ENCODE peak calls at places on chromosomes 13 and 19, in eight cellular contexts. K is H1, C is K562, I is tibial nerve, D is HepG2, U is ovary, T is stomach, G is sigmoid colon. W is an unnamed sample. For H3K36me3, the result is how much of the 10 kb centered on the place peaks cover.

GRCh38 chr13:29801102-29801501 is 49.3 kb downstream of the UBL3 start:
- DNase-seq in U (no peak), T (no peak), K (no peak), I (no peak), C (no peak), G (no peak), D (no peak), W (no peak)

GRCh38 chr19:14432817-14433453 is at the start of gene PKN1:
- DNase-seq in U (peak), G (no peak), D (no peak), C (peak), I (no peak), T (peak), K (peak), W (peak)

GRCh38 chr13:42991892-42992584 is at the start of gene EPSTI1:
- DNase-seq in U (peak), D (no peak), I (peak), K (peak), T (peak), C (peak), G (peak), W (peak)

GRCh38 chr19:46660601-46661019 is 372 bp downstream of the DACT3 start:
- DNase-seq in G (no peak), C (peak), K (no peak), T (no peak), U (no peak), D (no peak), I (no peak), W (no peak)

GRCh38 chr19:6674868-6675305 is 4.9 kb upstream of the TNFSF14 start:
- DNase-seq in G (no peak), U (no peak), K (peak), D (no peak), I (peak), T (peak), C (peak), W (peak)

GRCh38 chr13:42883771-42884170 is 102.4 kb downstream of the FAM216B start:
- DNase-seq in U (no peak), G (no peak), T (no peak), D (no peak), K (peak), C (no peak), I (no peak), W (peak)

GRCh38 chr13:37690361-37690760 is 91.8 kb upstream of the POSTN start:
- DNase-seq in C (no peak), G (no peak), U (no peak), K (no peak), D (no peak), I (no peak), T (no peak), W (no peak)

GRCh38 chr19:8335343-8336071 is 7.6 kb downstream of the KANK3 start:
- DNase-seq in I (no peak), C (peak), G (no peak), T (no peak), U (no peak), D (no peak), K (peak), W (peak)

GRCh38 chr13:105202384-105202783 is 1333.1 kb downstream of the EFNB2 start:
- DNase-seq in K (no peak), C (no peak), I (no peak), U (no peak), T (no peak), G (no peak), D (no peak), W (no peak)

GRCh38 chr13:112001571-112001970 is 65.4 kb upstream of the SOX1 start:
- DNase-seq in T (no peak), U (no peak), C (no peak), I (no peak), G (no peak), K (no peak), D (no peak), W (no peak)

GRCh38 chr13:112887151-112887550 is 81.9 kb upstream of the MCF2L start:
- DNase-seq in I (no peak), K (no peak), G (no peak), T (no peak), D (no peak), U (no peak), C (no peak), W (no peak)

GRCh38 chr13:96573563-96573962 is 420.7 kb downstream of the OXGR1 start:
- DNase-seq in K (no peak), I (no peak), D (no peak), C (no peak), T (no peak), G (no peak), U (no peak), W (no peak)

GRCh38 chr19:53558404-53558803 is 20.5 kb downstream of the ZNF331 start:
- DNase-seq in T (no peak), K (no peak), C (no peak), I (no peak), G (no peak), U (no peak), D (no peak), W (no peak)

GRCh38 chr19:6739884-6740588 is 556 bp downstream of the TRIP10 start:
- DNase-seq in G (no peak), U (no peak), K (peak), I (no peak), C (peak), D (no peak), T (peak), W (peak)

GRCh38 chr13:90717451-90717936 is 630.0 kb upstream of the MIR17HG start:
- DNase-seq in D (no peak), U (no peak), C (no peak), G (no peak), K (no peak), I (no peak), T (no peak), W (no peak)

GRCh38 chr19:48629599-48630288 is 7.4 kb downstream of the DBP start:
- DNase-seq in D (no peak), C (peak), G (peak), T (peak), U (peak), I (no peak), K (peak), W (peak)

GRCh38 chr13:95160112-95160906 is 140.9 kb downstream of the ABCC4 start:
- DNase-seq in C (no peak), K (no peak), U (no peak), T (no peak), D (peak), G (no peak), I (no peak), W (no peak)

GRCh38 chr19:4375620-4376228 is 24.6 kb downstream of the SH3GL1 start:
- DNase-seq in G (peak), T (no peak), K (no peak), C (peak), U (no peak), I (no peak), D (peak), W (peak)

GRCh38 chr13:111927181-111927540 is 139.8 kb upstream of the SOX1 start:
- DNase-seq in G (no peak), K (no peak), D (no peak), T (peak), U (peak), I (no peak), C (no peak), W (no peak)

GRCh38 chr13:94710881-94711560 is 1.3 kb downstream of the SOX21 start:
- DNase-seq in K (peak), D (no peak), U (no peak), G (no peak), I (no peak), C (peak), T (no peak), W (no peak)

GRCh38 chr19:58352760-58353671 is at the start of gene A1BG:
- DNase-seq in C (no peak), T (no peak), K (no peak), G (no peak), D (no peak), I (no peak), U (no peak), W (no peak)

GRCh38 chr19:33209844-33210230 is 15.7 kb downstream of the LRP3 start:
- DNase-seq in D (no peak), K (no peak), C (no peak), T (no peak), I (no peak), U (no peak), G (no peak), W (no peak)

GRCh38 chr19:48341006-48341405 is 15.7 kb downstream of the EMP3 start:
- DNase-seq in T (no peak), I (no peak), D (no peak), K (no peak), U (no peak), G (no peak), C (peak), W (no peak)

GRCh38 chr13:30091691-30092090 is 215.7 kb downstream of the KATNAL1 start:
- DNase-seq in C (no peak), G (no peak), D (no peak), T (no peak), I (no peak), U (no peak), K (no peak), W (no peak)

GRCh38 chr13:109251958-109252357 is 534.4 kb downstream of the IRS2 start:
- DNase-seq in K (no peak), T (no peak), D (no peak), C (no peak), U (no peak), I (no peak), G (no peak), W (no peak)

GRCh38 chr13:79637086-79637763 is 156.3 kb downstream of the NDFIP2 start:
- DNase-seq in I (no peak), T (peak), C (no peak), G (no peak), D (no peak), K (no peak), U (peak), W (no peak)

GRCh38 chr13:58160980-58161379 is 529.4 kb downstream of the PCDH17 start:
- DNase-seq in K (no peak), T (no peak), G (no peak), U (no peak), D (no peak), C (no peak), I (no peak), W (no peak)

GRCh38 chr13:28820099-28821051 is at the start of gene MTUS2:
- DNase-seq in D (no peak), C (peak), I (no peak), T (no peak), G (no peak), U (no peak), K (peak), W (no peak)

GRCh38 chr13:29589967-29590366 is 5.5 kb downstream of the SLC7A1 start:
- DNase-seq in K (no peak), T (no peak), D (no peak), I (no peak), G (no peak), C (no peak), U (no peak), W (no peak)

GRCh38 chr13:112210401-112210800 is 143.5 kb downstream of the SOX1 start:
- DNase-seq in U (no peak), C (no peak), T (no peak), D (no peak), G (no peak), I (no peak), K (no peak), W (no peak)

GRCh38 chr19:37964109-37964508 is 57.1 kb downstream of the SIPA1L3 start:
- DNase-seq in T (no peak), G (no peak), K (no peak), D (no peak), I (no peak), C (no peak), U (no peak), W (no peak)

GRCh38 chr13:114248011-114248410 is 13.3 kb downstream of the CDC16 start:
- DNase-seq in K (no peak), C (no peak), D (no peak), I (no peak), T (no peak), U (no peak), G (no peak), W (no peak)

GRCh38 chr13:51311957-51312520 is 27.5 kb upstream of the SERPINE3 start:
- DNase-seq in K (no peak), C (no peak), D (no peak), I (no peak), U (no peak), T (no peak), G (no peak), W (no peak)

GRCh38 chr19:16335226-16335625 is 10.6 kb downstream of the KLF2 start:
- DNase-seq in K (no peak), D (no peak), U (no peak), I (no peak), G (no peak), T (no peak), C (no peak), W (no peak)

GRCh38 chr19:5775668-5776309 is 8.8 kb downstream of the PRR22 start:
- DNase-seq in G (no peak), C (no peak), K (no peak), I (no peak), D (no peak), T (no peak), U (no peak), W (no peak)

GRCh38 chr19:33054623-33055022 is 10.1 kb downstream of the RHPN2 start:
- DNase-seq in G (no peak), I (no peak), U (no peak), C (no peak), T (peak), D (no peak), K (no peak), W (peak)

DNA sequence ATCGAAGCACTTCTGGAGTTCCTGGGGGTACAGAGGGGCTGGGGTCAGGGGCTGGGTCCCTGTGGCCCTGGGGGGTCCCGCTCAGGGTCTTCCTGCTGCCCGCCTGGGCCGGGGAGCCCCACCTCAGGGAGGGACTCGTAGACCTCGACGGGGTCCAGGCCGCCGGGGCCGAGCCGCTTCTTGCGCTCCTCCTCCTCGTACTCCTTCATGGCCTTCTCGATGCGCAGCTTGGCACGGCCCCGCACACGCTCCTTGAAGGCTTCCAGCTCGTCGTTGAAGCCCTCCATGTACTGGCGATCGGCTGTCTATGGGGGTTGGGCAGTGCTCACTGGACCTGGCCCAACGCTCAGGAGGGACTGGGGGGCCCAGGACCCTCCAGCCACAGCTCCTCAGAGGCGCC is 10.2 kb downstream of the CDC37 start:
- DNase-seq in U (no peak), T (no peak), I (no peak), K (no peak), G (no peak), D (no peak), C (no peak), W (no peak)
- H3K36me3 ChIP-seq in U (under half), T (half or more), I (under half), K (under half), G (under half), D (half or more), C (half or more), W (under half)

GRCh38 chr13:72696590-72696989 is 30.8 kb downstream of the MZT1 start:
- DNase-seq in G (no peak), U (no peak), K (no peak), I (no peak), D (no peak), C (no peak), T (no peak), W (no peak)
- TF ChIP-seq CTCF in G (no peak), U (no peak), K (no peak), I (no peak), D (no peak), C (no peak), T (no peak), W (no peak)

GRCh38 chr13:45036206-45036605 is 46.9 kb downstream of the GPALPP1 start:
- DNase-seq in I (no peak), T (no peak), D (no peak), K (no peak), G (no peak), U (no peak), C (no peak), W (no peak)
- TF ChIP-seq EP300 in I (no peak), T (no peak), D (no peak), K (no peak), G (no peak), U (no peak), C (no peak), W (no peak)

GRCh38 chr19:45057444-45057843 is 18.6 kb downstream of the CLASRP start:
- DNase-seq in I (no peak), U (no peak), C (no peak), D (no peak), G (no peak), K (no peak), T (no peak), W (no peak)
- H3K36me3 ChIP-seq in I (under half), U (under half), C (half or more), D (half or more), G (half or more), K (under half), T (half or more), W (under half)

GRCh38 chr19:39349326-39349725 is 7.1 kb downstream of the SAMD4B start:
- DNase-seq in D (no peak), U (no peak), G (no peak), T (no peak), C (no peak), K (no peak), I (no peak), W (no peak)

GRCh38 chr19:39352549-39353285 is 10.5 kb downstream of the SAMD4B start:
- DNase-seq in T (no peak), K (no peak), G (no peak), U (no peak), D (no peak), I (no peak), C (no peak), W (no peak)

GRCh38 chr19:39350156-39350555 is 7.9 kb downstream of the SAMD4B start:
- DNase-seq in C (no peak), U (no peak), G (no peak), K (no peak), T (no peak), D (no peak), I (no peak), W (no peak)

GRCh38 chr19:39355253-39355652 is 13.0 kb downstream of the SAMD4B start:
- DNase-seq in D (no peak), I (no peak), G (no peak), K (no peak), C (no peak), T (no peak), U (no peak), W (no peak)

GRCh38 chr19:39351537-39352037 is 9.4 kb downstream of the SAMD4B start:
- DNase-seq in D (no peak), G (no peak), U (no peak), C (no peak), T (no peak), I (no peak), K (no peak), W (no peak)
- TF ChIP-seq CTCF in D (no peak), G (no peak), U (no peak), C (no peak), T (no peak), I (no peak), K (no peak), W (no peak)

GRCh38 chr13:65966991-65967451 is 1263.1 kb downstream of the PCDH9 start:
- DNase-seq in U (no peak), D (peak), I (no peak), C (no peak), G (no peak), T (no peak), K (no peak), W (no peak)

GRCh38 chr13:65964672-65965071 is 1265.5 kb downstream of the PCDH9 start:
- DNase-seq in I (no peak), D (no peak), U (no peak), C (no peak), T (no peak), G (no peak), K (no peak), W (no peak)

GRCh38 chr13:65965496-65965895 is 1264.6 kb downstream of the PCDH9 start:
- DNase-seq in G (no peak), U (no peak), T (no peak), K (no peak), I (no peak), C (no peak), D (no peak), W (no peak)
- TF ChIP-seq EP300 in G (no peak), U (no peak), T (no peak), K (no peak), I (no peak), C (no peak), D (no peak), W (no peak)

DNA sequence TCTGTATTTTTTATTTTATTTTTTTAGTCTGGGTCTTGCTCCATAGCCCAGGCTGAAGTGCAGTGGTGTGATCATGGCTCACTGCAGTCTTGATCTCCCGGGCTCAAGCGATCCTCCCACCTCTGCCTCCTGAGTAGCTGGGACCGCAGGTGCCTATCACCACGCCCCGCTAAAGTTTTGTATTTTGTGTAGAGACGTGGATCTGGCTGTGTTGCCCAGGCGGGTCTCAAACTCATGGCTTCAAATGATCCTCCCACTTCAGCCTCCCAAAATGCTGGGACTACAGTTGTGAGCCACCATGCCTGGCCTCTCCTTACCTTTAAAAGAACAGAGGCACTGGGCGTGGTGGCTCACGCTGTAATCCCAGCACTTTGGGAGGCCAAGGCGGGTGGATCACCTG is 4.2 kb upstream of the MAG start:
- DNase-seq in D (no peak), I (no peak), U (no peak), K (no peak), C (no peak), G (no peak), T (no peak), W (no peak)
- H3K36me3 ChIP-seq in D (under half), I (under half), U (under half), K (under half), C (under half), G (under half), T (under half), W (under half)